ENCODE peak calls at places on chromosomes 2 and 18, in nine cellular contexts. B, V, A, O, S, F, T, C and E are unnamed samples.

GRCh38 chr18:57980573-57981348 is 63.3 kb upstream of the NEDD4L start:
- DNase-seq in B (no peak), V (peak), A (no peak), O (no peak), S (no peak), F (no peak), T (no peak), C (no peak), E (no peak)

GRCh38 chr18:58310517-58310916 is 266.5 kb downstream of the NEDD4L start:
- DNase-seq in B (no peak), V (peak), A (peak), O (no peak), S (peak), F (no peak), T (no peak), C (peak), E (no peak)

GRCh38 chr2:26184555-26185303 is 11.8 kb downstream of the GAREM2 start:
- DNase-seq in B (peak), V (no peak), A (peak), O (peak), S (peak), F (peak), T (no peak), C (peak), E (peak)

GRCh38 chr2:231011526-231011925 is 15.6 kb downstream of the SPATA3 start:
- DNase-seq in B (no peak), V (no peak), A (no peak), O (no peak), S (no peak), F (no peak), T (no peak), C (no peak), E (no peak)

GRCh38 chr18:57819671-57820460 is 16.8 kb upstream of the ATP8B1 start:
- DNase-seq in B (no peak), V (peak), A (peak), O (peak), S (no peak), F (peak), T (no peak), C (peak), E (no peak)

GRCh38 chr2:104040739-104041138 is 813.2 kb upstream of the POU3F3 start:
- DNase-seq in B (no peak), V (no peak), A (no peak), O (no peak), S (no peak), F (no peak), T (no peak), C (no peak), E (no peak)

GRCh38 chr2:168517801-168518200 is 61.7 kb downstream of the CERS6 start:
- DNase-seq in B (no peak), V (no peak), A (no peak), O (peak), S (no peak), F (no peak), T (no peak), C (no peak), E (no peak)

GRCh38 chr2:210189452-210190143 is 18.4 kb upstream of the KANSL1L start:
- DNase-seq in B (no peak), V (peak), A (no peak), O (no peak), S (no peak), F (no peak), T (no peak), C (no peak), E (no peak)

GRCh38 chr2:191178066-191178701 is 27.4 kb upstream of the STAT4 start:
- DNase-seq in B (no peak), V (no peak), A (no peak), O (no peak), S (no peak), F (no peak), T (no peak), C (no peak), E (no peak)

GRCh38 chr2:217203086-217203485 is 343.2 kb upstream of the TNP1 start:
- DNase-seq in B (no peak), V (no peak), A (no peak), O (no peak), S (no peak), F (no peak), T (no peak), C (no peak), E (no peak)

GRCh38 chr2:55038428-55038827 is 11.8 kb downstream of the RTN4 start:
- DNase-seq in B (no peak), V (no peak), A (no peak), O (no peak), S (no peak), F (no peak), T (peak), C (no peak), E (no peak)

GRCh38 chr2:147099845-147100244 is 745.0 kb upstream of the ACVR2A start:
- DNase-seq in B (no peak), V (no peak), A (no peak), O (peak), S (no peak), F (no peak), T (no peak), C (no peak), E (no peak)

GRCh38 chr2:111900859-111901258 is 2.5 kb downstream of the MERTK start:
- DNase-seq in B (no peak), V (peak), A (peak), O (peak), S (no peak), F (peak), T (peak), C (peak), E (no peak)

GRCh38 chr2:240513544-240514287 is 44.1 kb downstream of the ANKMY1 start:
- DNase-seq in B (peak), V (peak), A (peak), O (peak), S (peak), F (peak), T (peak), C (peak), E (peak)

GRCh38 chr2:237618449-237618848 is 8.9 kb upstream of the LRRFIP1 start:
- DNase-seq in B (no peak), V (no peak), A (peak), O (peak), S (no peak), F (peak), T (no peak), C (no peak), E (no peak)

GRCh38 chr2:127081826-127082633 is 24.9 kb downstream of the BIN1 start:
- DNase-seq in B (peak), V (no peak), A (no peak), O (no peak), S (peak), F (peak), T (peak), C (no peak), E (peak)

GRCh38 chr2:179129574-179130238 is 79.8 kb upstream of the CCDC141 start:
- DNase-seq in B (no peak), V (peak), A (peak), O (peak), S (no peak), F (peak), T (peak), C (peak), E (no peak)

GRCh38 chr2:152350155-152350679 is 15.2 kb downstream of the FMNL2 start:
- DNase-seq in B (no peak), V (no peak), A (no peak), O (no peak), S (no peak), F (no peak), T (no peak), C (no peak), E (no peak)

GRCh38 chr2:46198931-46199330 is 98.3 kb upstream of the EPAS1 start:
- DNase-seq in B (no peak), V (no peak), A (no peak), O (no peak), S (no peak), F (peak), T (no peak), C (no peak), E (no peak)

GRCh38 chr2:236738896-236739295 is 169.3 kb downstream of the ACKR3 start:
- DNase-seq in B (no peak), V (no peak), A (no peak), O (no peak), S (no peak), F (no peak), T (no peak), C (no peak), E (no peak)